ENCODE peak calls at places on chromosomes 13 and 19, in six cellular contexts. Q is IMR-90, R is A549, G is HepG2, N is SK-N-SH, S is GM12878. D is an unnamed sample.

GRCh38 chr13:109012115-109012514 is 382.7 kb downstream of the MYO16 start:
- DNase-seq in Q (no peak), R (no peak), G (no peak), N (no peak), S (no peak), D (no peak)

GRCh38 chr13:31328549-31329229 is 128.9 kb downstream of the B3GLCT start:
- DNase-seq in Q (peak), R (no peak), G (no peak), N (no peak), S (no peak), D (no peak)

GRCh38 chr13:65260938-65261880 is 1968.9 kb downstream of the PCDH9 start:
- DNase-seq in Q (no peak), R (no peak), G (no peak), N (no peak), S (no peak), D (no peak)

GRCh38 chr13:51326782-51327181 is 12.7 kb upstream of the SERPINE3 start:
- DNase-seq in Q (no peak), R (no peak), G (no peak), N (no peak), S (no peak), D (no peak)

GRCh38 chr19:40335101-40335500 is 13.1 kb downstream of the C19orf47 start:
- DNase-seq in Q (no peak), R (no peak), G (no peak), N (no peak), S (no peak), D (no peak)

GRCh38 chr19:2194513-2195078 is 30.9 kb downstream of the DOT1L start:
- DNase-seq in Q (no peak), R (no peak), G (no peak), N (no peak), S (no peak), D (no peak)

GRCh38 chr13:59269476-59269875 is 894.3 kb downstream of the DIAPH3 start:
- DNase-seq in Q (peak), R (no peak), G (no peak), N (no peak), S (no peak), D (no peak)

GRCh38 chr13:59774511-59774911 is 389.2 kb downstream of the DIAPH3 start:
- DNase-seq in Q (peak), R (no peak), G (peak), N (no peak), S (no peak), D (no peak)

GRCh38 chr13:22278336-22278929 is 607.6 kb downstream of the FGF9 start:
- DNase-seq in Q (peak), R (no peak), G (peak), N (peak), S (peak), D (peak)

GRCh38 chr13:76538004-76538403 is 348.2 kb downstream of the KCTD12 start:
- DNase-seq in Q (no peak), R (no peak), G (no peak), N (no peak), S (no peak), D (no peak)

GRCh38 chr19:8310342-8311055 is 2.3 kb upstream of the CD320 start:
- DNase-seq in Q (no peak), R (no peak), G (no peak), N (no peak), S (no peak), D (no peak)

GRCh38 chr13:43686557-43686956 is 100.2 kb downstream of the ENOX1 start:
- DNase-seq in Q (peak), R (peak), G (peak), N (peak), S (no peak), D (no peak)

GRCh38 chr19:54153731-54154326 is 5.7 kb downstream of the LENG1 start:
- DNase-seq in Q (no peak), R (no peak), G (no peak), N (no peak), S (no peak), D (no peak)

GRCh38 chr19:5943623-5944022 is 29.6 kb downstream of the CAPS start:
- DNase-seq in Q (peak), R (no peak), G (no peak), N (no peak), S (no peak), D (no peak)

GRCh38 chr19:48613852-48614435 is 932 bp downstream of the FAM83E start:
- DNase-seq in Q (no peak), R (no peak), G (no peak), N (no peak), S (no peak), D (no peak)

GRCh38 chr19:12796146-12797071 is 5.1 kb downstream of the JUNB start:
- DNase-seq in Q (peak), R (no peak), G (peak), N (peak), S (no peak), D (peak)

GRCh38 chr19:39352549-39353285 is 10.5 kb downstream of the SAMD4B start:
- DNase-seq in Q (no peak), R (no peak), G (no peak), N (no peak), S (no peak), D (no peak)

GRCh38 chr19:4256563-4256962 is 9.7 kb downstream of the YJU2 start:
- DNase-seq in Q (no peak), R (no peak), G (no peak), N (no peak), S (no peak), D (no peak)

GRCh38 chr13:28716511-28716910 is 2.3 kb downstream of the SLC46A3 start:
- DNase-seq in Q (peak), R (no peak), G (no peak), N (no peak), S (no peak), D (no peak)

GRCh38 chr13:45314822-45315221 is 26.2 kb downstream of the TPT1 start:
- DNase-seq in Q (no peak), R (no peak), G (no peak), N (no peak), S (no peak), D (no peak)

GRCh38 chr13:108780706-108781105 is 151.3 kb downstream of the MYO16 start:
- DNase-seq in Q (no peak), R (no peak), G (no peak), N (no peak), S (no peak), D (no peak)

GRCh38 chr13:36685912-36686311 is 12.1 kb downstream of the SERTM1 start:
- DNase-seq in Q (peak), R (no peak), G (no peak), N (no peak), S (no peak), D (no peak)

GRCh38 chr13:31018511-31018910 is 86.1 kb downstream of the TEX26 start:
- DNase-seq in Q (no peak), R (no peak), G (no peak), N (no peak), S (no peak), D (no peak)

GRCh38 chr19:39261704-39262103 is 6.5 kb upstream of the IFNL2 start:
- DNase-seq in Q (no peak), R (no peak), G (no peak), N (no peak), S (no peak), D (no peak)

GRCh38 chr19:51158474-51159129 is 16.5 kb downstream of the SIGLEC7 start:
- DNase-seq in Q (peak), R (peak), G (peak), N (peak), S (no peak), D (peak)

GRCh38 chr13:80168089-80168850 is 172.7 kb downstream of the SPRY2 start:
- DNase-seq in Q (peak), R (no peak), G (no peak), N (no peak), S (no peak), D (no peak)
- TF ChIP-seq SMC3 in Q (no peak), R (no peak), G (no peak), N (no peak), S (no peak), D (no peak)

DNA sequence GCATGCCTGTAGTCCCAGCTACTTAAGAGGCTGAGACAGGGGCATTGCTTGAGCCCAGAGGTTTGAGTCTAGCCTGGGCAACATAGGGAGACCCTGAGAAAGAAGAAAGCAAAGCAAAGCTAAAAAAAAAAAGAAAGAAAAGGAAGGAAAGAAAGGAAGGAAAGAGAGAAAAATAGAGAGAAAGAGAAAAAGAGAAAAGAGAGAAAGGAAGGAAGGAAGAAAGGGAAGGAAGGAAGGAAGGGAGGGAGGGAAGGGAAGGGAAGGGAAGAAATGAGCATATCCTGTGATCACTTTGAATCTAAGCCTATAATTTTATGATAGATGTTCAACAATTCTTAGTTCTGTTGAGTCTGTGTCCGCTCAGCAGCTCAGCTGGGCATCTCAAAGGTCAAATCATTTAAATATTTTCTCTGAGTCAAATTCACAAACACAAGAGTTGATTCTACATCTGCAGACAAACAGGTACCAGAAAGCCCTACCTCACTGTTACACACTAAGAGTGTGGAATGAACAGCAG is 70.4 kb downstream of the SUCLA2 start:
- DNase-seq in Q (no peak), R (no peak), G (no peak), N (no peak), S (no peak), D (no peak)
- TF ChIP-seq SMC3 in Q (no peak), R (no peak), G (no peak), N (no peak), S (no peak), D (no peak)

GRCh38 chr13:32883501-32883900 is 132.7 kb upstream of the KL start:
- DNase-seq in Q (peak), R (no peak), G (no peak), N (peak), S (no peak), D (no peak)

GRCh38 chr13:32881792-32882175 is 134.4 kb upstream of the KL start:
- DNase-seq in Q (no peak), R (no peak), G (no peak), N (no peak), S (no peak), D (no peak)

GRCh38 chr13:32878172-32878571 is 138.1 kb upstream of the KL start:
- DNase-seq in Q (peak), R (no peak), G (no peak), N (no peak), S (no peak), D (no peak)

GRCh38 chr13:32880636-32881035 is 135.6 kb upstream of the KL start:
- DNase-seq in Q (no peak), R (no peak), G (no peak), N (no peak), S (no peak), D (no peak)

DNA sequence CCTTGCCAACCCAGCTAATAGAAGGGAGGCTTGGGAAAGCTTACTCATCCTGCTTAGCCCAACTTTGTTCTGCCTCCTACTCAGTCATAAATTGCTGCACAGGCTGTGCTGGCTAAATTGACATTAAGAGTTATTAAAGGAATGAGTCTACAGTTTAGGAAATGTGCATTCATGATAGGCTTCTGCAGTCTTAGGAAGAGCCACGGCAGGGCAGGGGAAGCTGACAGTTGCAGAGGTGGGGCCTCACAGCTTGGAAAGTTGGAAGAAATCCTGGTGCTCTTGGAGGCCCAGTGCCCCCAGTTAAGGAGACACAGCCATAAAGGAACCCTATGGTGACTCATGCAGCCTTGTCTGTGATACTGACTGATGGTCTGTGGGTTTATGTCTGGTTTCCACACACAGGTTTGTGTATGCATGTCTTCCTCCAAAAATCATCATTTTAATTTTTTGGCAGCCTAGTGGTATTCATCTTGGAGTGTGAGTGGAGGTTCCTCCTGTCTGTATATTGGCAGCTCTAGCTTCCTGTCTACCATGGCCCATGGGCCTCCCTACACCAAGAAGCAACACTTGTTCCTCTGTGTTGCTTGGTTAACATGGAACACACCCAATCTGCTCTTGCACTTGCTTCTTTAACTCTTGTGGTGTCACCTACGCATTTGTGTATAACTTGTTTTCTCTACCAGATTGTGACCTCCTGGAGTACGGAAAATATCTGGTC is 135.0 kb upstream of the KL start:
- DNase-seq in Q (peak), R (no peak), G (no peak), N (no peak), S (no peak), D (no peak)
- TF ChIP-seq SMC3 in Q (no peak), R (no peak), G (no peak), N (no peak), S (no peak), D (no peak)

DNA sequence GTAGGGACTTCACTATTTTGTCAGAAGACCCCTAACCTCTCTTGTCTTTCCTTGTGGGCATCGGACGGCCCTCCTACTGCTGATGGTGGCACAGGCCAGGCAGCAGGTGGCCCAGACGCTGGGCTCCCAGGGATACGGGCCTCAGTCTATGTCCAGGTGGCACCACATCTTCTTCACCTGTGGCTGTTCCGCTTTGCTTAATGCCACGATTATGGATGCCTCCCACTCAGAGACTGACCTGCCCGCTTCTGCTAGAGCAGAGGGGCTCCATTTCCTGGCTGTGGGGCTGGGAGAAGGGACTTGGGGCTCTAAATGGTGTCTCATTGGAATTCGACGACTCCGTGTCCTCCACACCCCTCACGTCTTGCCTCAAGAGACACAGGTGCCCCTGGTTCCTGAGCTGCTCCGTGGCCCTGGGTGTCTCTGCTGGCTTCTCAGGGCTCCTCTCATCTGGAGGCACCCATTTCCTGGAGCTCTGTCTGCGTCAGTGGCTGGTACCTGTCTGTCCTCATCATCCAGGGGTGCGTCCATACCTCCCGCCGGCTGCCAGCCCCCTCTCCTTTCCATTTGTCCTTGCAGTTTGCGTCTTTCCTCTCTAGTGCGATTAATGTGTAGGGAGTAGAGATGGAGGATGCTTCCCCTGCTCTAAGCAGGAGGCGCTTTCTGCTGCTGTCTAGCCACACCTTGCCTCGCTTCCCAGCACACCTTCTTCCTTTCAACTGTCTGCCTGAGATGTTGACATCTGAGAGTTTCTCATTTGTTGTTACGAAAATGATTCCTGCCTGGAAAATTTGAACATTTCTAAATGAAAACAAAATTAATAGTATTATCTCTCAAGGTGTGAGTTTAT is 63.4 kb downstream of the TEX29 start:
- DNase-seq in Q (no peak), R (no peak), G (no peak), N (no peak), S (no peak), D (no peak)
- TF ChIP-seq SMC3 in Q (no peak), R (no peak), G (no peak), N (no peak), S (no peak), D (no peak)

DNA sequence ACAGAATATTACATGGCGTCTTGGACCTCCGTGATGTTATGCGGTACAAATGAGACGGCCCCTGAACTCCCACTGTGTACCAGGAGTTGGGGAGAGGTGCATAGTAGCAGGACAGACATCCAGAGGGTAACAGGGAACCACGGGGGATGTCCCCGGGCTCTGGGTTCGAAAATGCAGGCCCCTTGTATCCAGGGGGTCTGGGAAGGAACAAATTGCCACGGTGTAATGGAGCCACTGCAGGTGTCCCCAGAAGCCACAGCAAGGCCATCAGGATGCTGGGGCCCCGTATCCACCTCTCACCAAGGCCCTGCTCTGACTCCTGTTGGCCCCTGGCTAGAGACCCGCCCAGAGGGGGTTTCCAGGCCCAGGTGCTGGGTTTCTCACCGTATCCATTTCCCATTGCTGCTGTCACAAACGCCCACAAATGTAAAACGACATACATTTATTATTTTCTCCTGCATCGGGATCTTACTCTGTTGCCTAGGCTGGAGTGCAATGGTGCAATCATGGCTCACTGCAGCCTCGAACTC is 77.8 kb downstream of the INSR start:
- DNase-seq in Q (no peak), R (no peak), G (no peak), N (no peak), S (no peak), D (no peak)
- TF ChIP-seq SMC3 in Q (no peak), R (no peak), G (no peak), N (no peak), S (no peak), D (no peak)

GRCh38 chr19:41531438-41532311 is 44.3 kb upstream of the CEACAM21 start:
- DNase-seq in Q (peak), R (peak), G (no peak), N (no peak), S (no peak), D (peak)
- TF ChIP-seq SMC3 in Q (no peak), R (no peak), G (no peak), N (no peak), S (no peak), D (no peak)

DNA sequence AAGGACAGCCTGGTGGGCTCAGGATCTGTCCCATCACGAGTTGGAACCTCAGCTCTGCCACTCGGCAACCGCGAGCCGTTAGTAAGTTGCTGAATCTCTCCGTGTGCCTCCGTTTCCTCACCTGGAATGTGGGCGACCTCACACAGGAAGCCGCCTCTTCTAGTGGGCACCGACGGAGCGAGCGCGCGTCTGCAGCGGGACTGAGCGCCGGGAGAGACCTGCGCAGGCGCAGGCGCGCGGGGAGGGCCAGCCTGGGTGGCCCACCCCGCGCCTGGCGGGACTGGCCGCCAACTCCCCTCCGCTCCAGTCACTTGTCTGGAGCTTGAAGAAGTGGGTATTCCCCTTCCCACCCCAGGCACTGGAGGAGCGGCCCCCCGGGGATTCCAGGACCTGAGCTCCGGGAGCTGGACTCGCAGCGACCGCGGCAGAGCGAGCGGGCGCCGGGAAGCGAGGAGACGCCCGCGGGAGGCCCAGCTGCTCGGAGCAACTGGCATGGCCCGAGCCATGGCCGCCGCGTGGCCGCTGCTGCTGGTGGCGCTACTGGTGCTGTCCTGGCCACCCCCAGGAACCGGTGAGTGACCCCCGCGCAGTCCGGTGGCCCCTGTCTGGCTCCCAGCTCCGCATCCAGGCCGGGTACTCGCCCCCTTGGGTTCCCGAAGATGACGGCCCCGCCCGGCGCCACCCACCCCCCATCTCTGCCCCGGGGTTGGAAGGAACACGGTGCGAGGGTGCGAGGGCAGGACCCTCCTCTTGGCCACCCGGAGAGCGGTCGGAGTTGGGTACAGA is at the start of gene PVR:
- DNase-seq in Q (peak), R (peak), G (peak), N (peak), S (no peak), D (peak)
- TF ChIP-seq SMC3 in Q (no peak), R (no peak), G (no peak), N (no peak), S (no peak), D (no peak)

GRCh38 chr13:41648314-41648935 is 191.1 kb downstream of the RGCC start:
- DNase-seq in Q (peak), R (peak), G (peak), N (no peak), S (no peak), D (no peak)
- TF ChIP-seq SMC3 in Q (no peak), R (no peak), G (no peak), N (no peak), S (no peak), D (no peak)

DNA sequence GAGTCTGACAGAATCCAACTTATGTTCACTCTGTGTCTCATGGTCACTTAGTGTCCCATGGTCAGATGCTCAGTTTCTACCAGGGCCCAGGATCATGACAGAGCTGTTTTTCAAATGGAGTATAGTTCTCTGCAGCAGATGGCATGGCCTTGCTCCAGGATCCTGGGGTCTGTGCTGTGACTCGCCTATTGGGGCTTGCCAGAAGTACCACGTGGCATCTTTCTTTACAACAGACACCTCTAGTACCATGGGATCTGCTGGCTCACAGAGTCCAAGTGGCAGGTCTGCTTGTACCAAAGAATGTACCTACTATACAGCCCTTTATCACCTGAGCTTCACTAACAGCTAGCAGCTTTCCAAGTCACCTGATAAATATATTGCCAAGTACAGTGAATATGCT is 6.0 kb upstream of the RNF6 start:
- DNase-seq in Q (no peak), R (no peak), G (no peak), N (no peak), S (no peak), D (no peak)
- TF ChIP-seq SMC3 in Q (no peak), R (no peak), G (no peak), N (no peak), S (no peak), D (no peak)